ENCODE peak calls at places on chromosome 16, in four cellular contexts. P is IMR-90, E is body of pancreas, Z is A549. H is an unnamed sample.

GRCh38 chr16:21244798-21245197 is 11.3 kb downstream of the ANKS4B start:
- DNase-seq in P (no peak), E (no peak), Z (no peak), H (no peak)

GRCh38 chr16:75241412-75241811 is 10.0 kb downstream of the BCAR1 start:
- DNase-seq in P (no peak), E (no peak), Z (no peak), H (no peak)

GRCh38 chr16:14298374-14299122 is 227.4 kb downstream of the MRTFB start:
- DNase-seq in P (no peak), E (no peak), Z (no peak), H (no peak)

GRCh38 chr16:78676351-78676750 is 576.9 kb downstream of the WWOX start:
- DNase-seq in P (no peak), E (no peak), Z (no peak), H (no peak)

GRCh38 chr16:82425661-82426060 is 201.1 kb upstream of the CDH13 start:
- DNase-seq in P (no peak), E (no peak), Z (no peak), H (no peak)

GRCh38 chr16:1048442-1049112 is 24.0 kb upstream of the SSTR5 start:
- DNase-seq in P (peak; percentile 16), E (peak; percentile 27), Z (peak; percentile 68), H (no peak)

GRCh38 chr16:19330801-19331484 is 45.4 kb downstream of the CLEC19A start:
- DNase-seq in P (peak; percentile 33), E (no peak), Z (peak; percentile 67), H (no peak)

GRCh38 chr16:9847146-9847545 is 335.1 kb downstream of the GRIN2A start:
- DNase-seq in P (no peak), E (no peak), Z (no peak), H (no peak)

GRCh38 chr16:50853329-50853728 is 111.4 kb downstream of the CYLD start:
- DNase-seq in P (no peak), E (no peak), Z (no peak), H (no peak)

GRCh38 chr16:12614662-12615278 is 188.9 kb downstream of the CPPED1 start:
- DNase-seq in P (no peak), E (no peak), Z (no peak), H (no peak)

DNA sequence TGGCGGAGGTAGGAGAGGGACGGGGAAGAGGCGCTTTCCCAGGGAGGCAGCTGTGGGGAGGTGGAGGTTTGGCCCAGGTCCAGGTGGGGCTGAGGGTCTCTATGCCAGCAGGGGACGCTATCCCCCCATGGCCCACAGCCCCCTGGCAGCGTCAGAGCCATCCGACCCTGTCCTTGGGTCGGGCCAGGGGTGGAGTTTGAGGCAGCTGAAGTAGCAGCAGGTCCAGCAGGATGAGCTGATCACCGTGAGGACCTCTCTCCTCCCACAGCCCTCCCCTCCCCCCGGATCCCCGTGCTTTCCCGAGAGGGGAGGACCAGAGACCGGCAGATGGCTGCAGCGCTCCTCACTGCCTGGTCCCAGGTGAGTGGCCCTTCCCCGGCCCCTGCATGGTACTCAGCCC is 3.2 kb downstream of the ZNF205 start:
- DNase-seq in P (no peak), E (no peak), Z (no peak), H (no peak)
- TF ChIP-seq CTCF in P (no peak), E (no peak), Z (no peak), H (no peak)

GRCh38 chr16:2082171-2082982 is 34.6 kb downstream of the TSC2 start:
- DNase-seq in P (peak; percentile 41), E (peak; percentile 73), Z (peak; percentile 36), H (no peak)
- TF ChIP-seq POLR2A in P (no peak), E (peak; percentile 43), Z (no peak), H (no peak)

GRCh38 chr16:67336646-67337045 is 10.0 kb downstream of the LRRC36 start:
- DNase-seq in P (no peak), E (no peak), Z (no peak), H (no peak)
- H3K27ac ChIP-seq in P (no peak overlapping the region), E (no peak overlapping the region), Z (no peak overlapping the region), H (no peak overlapping the region)

DNA sequence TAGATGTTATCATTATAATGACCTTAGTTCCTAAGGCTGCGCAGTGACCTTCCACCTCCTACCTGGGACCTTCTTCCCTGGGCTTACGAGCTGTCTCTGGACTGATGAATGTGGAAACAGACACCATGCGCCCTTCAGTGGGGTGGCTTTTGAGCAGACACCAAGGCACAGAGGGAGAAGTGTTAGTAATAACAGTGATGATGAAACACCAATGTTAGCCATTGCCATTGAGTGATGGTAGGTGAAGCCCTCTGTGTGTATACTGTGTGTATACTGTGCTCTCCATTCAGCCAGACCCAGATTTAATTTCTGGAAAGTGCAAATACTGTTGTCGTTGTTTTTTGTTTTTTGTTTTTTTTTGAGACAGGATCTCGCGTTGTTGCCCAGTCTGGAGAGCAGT is 44.5 kb downstream of the CLEC16A start:
- DNase-seq in P (no peak), E (no peak), Z (no peak), H (no peak)
- TF ChIP-seq CTCF in P (no peak), E (no peak), Z (no peak), H (no peak)

GRCh38 chr16:84732674-84733352 is 33.0 kb downstream of the USP10 start:
- DNase-seq in P (no peak), E (no peak), Z (peak; percentile 63), H (no peak)

GRCh38 chr16:84729716-84730320 is 30.0 kb downstream of the USP10 start:
- DNase-seq in P (peak; percentile 34), E (no peak), Z (peak; percentile 35), H (no peak)

GRCh38 chr16:84728853-84729424 is 29.1 kb downstream of the USP10 start:
- DNase-seq in P (no peak), E (no peak), Z (no peak), H (no peak)

GRCh38 chr16:84726670-84727467 is 27.1 kb downstream of the USP10 start:
- DNase-seq in P (no peak), E (no peak), Z (no peak), H (peak; percentile 14)

DNA sequence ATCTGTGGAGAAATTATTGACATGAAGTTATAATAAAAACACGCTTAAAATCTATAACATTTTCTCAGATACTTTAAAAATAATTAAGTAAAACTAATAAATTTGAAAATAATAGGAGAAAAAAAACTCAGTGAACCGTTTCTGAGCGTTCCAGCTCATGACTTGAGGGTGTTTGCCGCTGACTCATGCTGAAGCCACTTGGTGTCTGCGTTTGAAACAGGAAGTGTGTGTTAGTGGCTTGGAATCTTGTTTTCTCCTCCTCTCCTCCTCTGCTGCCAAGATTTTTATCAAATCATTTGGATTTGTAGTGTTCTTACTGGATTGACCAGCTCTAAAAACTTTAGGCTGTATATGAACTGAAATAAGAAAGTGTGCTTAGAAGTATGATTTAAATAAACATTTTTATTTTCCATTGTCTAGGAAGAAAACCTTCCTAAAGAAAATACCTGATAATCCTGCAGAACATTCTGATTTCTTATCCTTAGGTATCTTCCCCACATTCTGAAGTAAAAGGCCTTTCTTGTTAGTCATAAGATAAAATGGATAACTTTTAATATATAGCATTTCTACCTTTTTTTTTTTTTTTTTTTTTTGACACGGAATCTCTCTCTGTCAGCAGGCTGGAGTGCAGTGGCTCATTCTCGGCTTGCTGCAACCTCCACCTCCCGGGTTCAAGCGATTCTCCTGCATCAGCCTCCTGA is 30.8 kb downstream of the USP10 start:
- DNase-seq in P (peak; percentile 97), E (peak; percentile 41), Z (peak; percentile 87), H (peak; percentile 70)
- TF ChIP-seq POLR2A in P (peak; percentile 52), E (no peak), Z (no peak), H (peak; percentile 43)

GRCh38 chr16:2339521-2340484 is 725 bp downstream of the ABCA3 start:
- DNase-seq in P (no peak), E (peak; percentile 61), Z (peak; percentile 58), H (no peak)
- H3K27ac ChIP-seq in P (no peak overlapping the region), E (peak overlapping the region; percentile 39), Z (peak overlapping the region; percentile 77), H (peak overlapping the region; percentile 30)

GRCh38 chr16:68313116-68313515 is 2.3 kb downstream of the PRMT7 start:
- DNase-seq in P (no peak), E (no peak), Z (no peak), H (no peak)

GRCh38 chr16:68306633-68307032 is 4.1 kb downstream of the SLC7A6OS start:
- DNase-seq in P (no peak), E (no peak), Z (no peak), H (no peak)

GRCh38 chr16:68311316-68311620 is 449 bp downstream of the PRMT7 start:
- DNase-seq in P (peak; percentile 39), E (no peak), Z (no peak), H (no peak)

GRCh38 chr16:68309798-68310197 is 948 bp downstream of the SLC7A6OS start:
- DNase-seq in P (no peak), E (no peak), Z (no peak), H (no peak)

GRCh38 chr16:68310441-68311315 is at the start of the genes PRMT7 and SLC7A6OS:
- DNase-seq in P (peak; percentile 84), E (peak; percentile 87), Z (peak; percentile 89), H (peak; percentile 84)
- TF ChIP-seq CTCF in P (peak; percentile 5), E (peak; percentile 28), Z (no peak), H (no peak)

DNA sequence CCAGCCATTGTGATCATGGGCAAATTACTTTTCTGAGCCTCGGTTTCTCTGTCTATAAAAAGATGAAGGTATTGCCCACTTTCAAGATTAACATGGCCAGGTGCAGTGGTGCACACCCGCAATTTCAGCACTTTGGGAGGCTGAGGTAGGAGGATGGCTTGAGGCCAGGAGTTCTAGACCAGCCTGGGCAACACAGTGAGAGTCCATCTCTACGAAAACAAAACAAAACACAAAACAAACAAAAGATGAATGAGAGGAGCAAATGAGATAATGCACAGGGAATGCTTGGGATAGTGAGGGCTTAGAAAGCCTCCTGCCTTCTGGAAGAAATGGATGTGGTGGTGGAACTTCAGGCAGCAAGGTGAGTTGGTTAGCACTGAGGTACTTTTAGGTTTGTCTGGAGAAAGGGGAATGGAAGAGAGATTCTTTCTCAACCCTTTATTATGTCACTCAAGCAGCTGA is 8.5 kb downstream of the ADGRG3 start:
- DNase-seq in P (no peak), E (no peak), Z (peak; percentile 62), H (no peak)
- TF ChIP-seq POLR2A in P (no peak), E (no peak), Z (no peak), H (no peak)

H was measured in gastrocnemius medialis.